ENCODE peak calls at places on chromosomes 12 and 14, in eight cellular contexts. One of them, this sample, is unnamed.

GRCh38 chr14:91919814-91920213 is 27.7 kb downstream of the FBLN5 start:
- DNase-seq in body of pancreas: peak; percentile 32
- DNase-seq in HCT116: no peak
- DNase-seq in HepG2: no peak
- DNase-seq in aorta: peak; percentile 68
- DNase-seq in lung: no peak
- DNase-seq in esophagus squamous epithelium: no peak
- DNase-seq in IMR-90: peak; percentile 63
- DNase-seq in this sample: peak; percentile 64

GRCh38 chr14:88264116-88264515 is 59.0 kb downstream of the KCNK10 start:
- DNase-seq in HCT116: no peak
- DNase-seq in HepG2: no peak
- DNase-seq in body of pancreas: no peak
- DNase-seq in IMR-90: no peak
- DNase-seq in aorta: no peak
- DNase-seq in esophagus squamous epithelium: no peak
- DNase-seq in lung: no peak
- DNase-seq in this sample: no peak

GRCh38 chr12:25552681-25553080 is 402 bp downstream of the LMNTD1 start:
- DNase-seq in IMR-90: peak; percentile 90
- DNase-seq in body of pancreas: no peak
- DNase-seq in lung: no peak
- DNase-seq in aorta: no peak
- DNase-seq in esophagus squamous epithelium: no peak
- DNase-seq in HCT116: no peak
- DNase-seq in HepG2: no peak
- DNase-seq in this sample: no peak

GRCh38 chr12:117342682-117343081 is 18.7 kb downstream of the NOS1 start:
- DNase-seq in aorta: no peak
- DNase-seq in HCT116: no peak
- DNase-seq in HepG2: no peak
- DNase-seq in body of pancreas: no peak
- DNase-seq in lung: no peak
- DNase-seq in IMR-90: no peak
- DNase-seq in esophagus squamous epithelium: no peak
- DNase-seq in this sample: no peak

GRCh38 chr12:123075092-123075491 is 75.8 kb downstream of the PITPNM2 start:
- DNase-seq in aorta: no peak
- DNase-seq in IMR-90: no peak
- DNase-seq in lung: no peak
- DNase-seq in esophagus squamous epithelium: no peak
- DNase-seq in HepG2: no peak
- DNase-seq in body of pancreas: no peak
- DNase-seq in HCT116: no peak
- DNase-seq in this sample: no peak

GRCh38 chr12:77968571-77968970 is 137.9 kb downstream of the NAV3 start:
- DNase-seq in HCT116: no peak
- DNase-seq in lung: no peak
- DNase-seq in HepG2: no peak
- DNase-seq in IMR-90: no peak
- DNase-seq in esophagus squamous epithelium: no peak
- DNase-seq in aorta: no peak
- DNase-seq in body of pancreas: no peak
- DNase-seq in this sample: peak; percentile 15

GRCh38 chr14:22811752-22812151 is 3.5 kb downstream of the SLC7A7 start:
- DNase-seq in body of pancreas: no peak
- DNase-seq in esophagus squamous epithelium: no peak
- DNase-seq in HepG2: no peak
- DNase-seq in HCT116: no peak
- DNase-seq in aorta: no peak
- DNase-seq in IMR-90: peak; percentile 87
- DNase-seq in lung: no peak
- DNase-seq in this sample: no peak

GRCh38 chr14:50855558-50855957 is 16.3 kb upstream of the ABHD12B start:
- DNase-seq in aorta: no peak
- DNase-seq in IMR-90: no peak
- DNase-seq in esophagus squamous epithelium: no peak
- DNase-seq in HepG2: no peak
- DNase-seq in HCT116: no peak
- DNase-seq in lung: no peak
- DNase-seq in body of pancreas: no peak
- DNase-seq in this sample: no peak

GRCh38 chr12:107684990-107685359 is 624 bp upstream of the PWP1 start:
- DNase-seq in HCT116: peak; percentile 23
- DNase-seq in esophagus squamous epithelium: no peak
- DNase-seq in IMR-90: peak; percentile 35
- DNase-seq in body of pancreas: peak; percentile 36
- DNase-seq in HepG2: peak; percentile 96
- DNase-seq in aorta: no peak
- DNase-seq in lung: no peak
- DNase-seq in this sample: peak; percentile 30

GRCh38 chr12:123064356-123064755 is 83.9 kb downstream of the ARL6IP4 start:
- DNase-seq in IMR-90: no peak
- DNase-seq in lung: no peak
- DNase-seq in body of pancreas: no peak
- DNase-seq in HCT116: no peak
- DNase-seq in aorta: peak; percentile 87
- DNase-seq in HepG2: no peak
- DNase-seq in esophagus squamous epithelium: no peak
- DNase-seq in this sample: peak; percentile 82

GRCh38 chr12:52946797-52947547 is 1.9 kb upstream of the KRT18 start:
- DNase-seq in esophagus squamous epithelium: no peak
- DNase-seq in HCT116: no peak
- DNase-seq in IMR-90: no peak
- DNase-seq in HepG2: peak; percentile 84
- DNase-seq in aorta: no peak
- DNase-seq in body of pancreas: peak; percentile 73
- DNase-seq in lung: no peak
- DNase-seq in this sample: no peak

GRCh38 chr12:119911147-119911546 is 34.0 kb upstream of the CIT start:
- DNase-seq in lung: no peak
- DNase-seq in esophagus squamous epithelium: no peak
- DNase-seq in HCT116: no peak
- DNase-seq in IMR-90: peak; percentile 95
- DNase-seq in body of pancreas: no peak
- DNase-seq in HepG2: no peak
- DNase-seq in aorta: no peak
- DNase-seq in this sample: no peak

GRCh38 chr12:79618848-79619404 is 71.8 kb downstream of the PAWR start:
- DNase-seq in esophagus squamous epithelium: no peak
- DNase-seq in body of pancreas: no peak
- DNase-seq in HCT116: no peak
- DNase-seq in aorta: no peak
- DNase-seq in HepG2: no peak
- DNase-seq in IMR-90: peak; percentile 75
- DNase-seq in lung: no peak
- DNase-seq in this sample: no peak

GRCh38 chr12:98743362-98743953 is 98.4 kb downstream of the APAF1 start:
- DNase-seq in IMR-90: peak; percentile 22
- DNase-seq in aorta: no peak
- DNase-seq in lung: no peak
- DNase-seq in HepG2: peak; percentile 30
- DNase-seq in HCT116: peak; percentile 21
- DNase-seq in esophagus squamous epithelium: no peak
- DNase-seq in body of pancreas: peak; percentile 18
- DNase-seq in this sample: peak; percentile 23

GRCh38 chr12:119700078-119700477 is 32.1 kb downstream of the PRKAB1 start:
- DNase-seq in body of pancreas: no peak
- DNase-seq in IMR-90: no peak
- DNase-seq in esophagus squamous epithelium: no peak
- DNase-seq in HCT116: no peak
- DNase-seq in lung: no peak
- DNase-seq in HepG2: no peak
- DNase-seq in aorta: no peak
- DNase-seq in this sample: no peak

GRCh38 chr12:103924761-103925641 is 5.2 kb upstream of the HSP90B1 start:
- DNase-seq in lung: no peak
- DNase-seq in esophagus squamous epithelium: no peak
- DNase-seq in IMR-90: peak; percentile 88
- DNase-seq in HepG2: no peak
- DNase-seq in body of pancreas: no peak
- DNase-seq in aorta: no peak
- DNase-seq in HCT116: peak; percentile 39
- DNase-seq in this sample: no peak

GRCh38 chr12:21451529-21451928 is 14.1 kb downstream of the PYROXD1 start:
- DNase-seq in aorta: no peak
- DNase-seq in esophagus squamous epithelium: no peak
- DNase-seq in HCT116: no peak
- DNase-seq in body of pancreas: no peak
- DNase-seq in lung: no peak
- DNase-seq in IMR-90: peak; percentile 56
- DNase-seq in HepG2: no peak
- DNase-seq in this sample: no peak

DNA sequence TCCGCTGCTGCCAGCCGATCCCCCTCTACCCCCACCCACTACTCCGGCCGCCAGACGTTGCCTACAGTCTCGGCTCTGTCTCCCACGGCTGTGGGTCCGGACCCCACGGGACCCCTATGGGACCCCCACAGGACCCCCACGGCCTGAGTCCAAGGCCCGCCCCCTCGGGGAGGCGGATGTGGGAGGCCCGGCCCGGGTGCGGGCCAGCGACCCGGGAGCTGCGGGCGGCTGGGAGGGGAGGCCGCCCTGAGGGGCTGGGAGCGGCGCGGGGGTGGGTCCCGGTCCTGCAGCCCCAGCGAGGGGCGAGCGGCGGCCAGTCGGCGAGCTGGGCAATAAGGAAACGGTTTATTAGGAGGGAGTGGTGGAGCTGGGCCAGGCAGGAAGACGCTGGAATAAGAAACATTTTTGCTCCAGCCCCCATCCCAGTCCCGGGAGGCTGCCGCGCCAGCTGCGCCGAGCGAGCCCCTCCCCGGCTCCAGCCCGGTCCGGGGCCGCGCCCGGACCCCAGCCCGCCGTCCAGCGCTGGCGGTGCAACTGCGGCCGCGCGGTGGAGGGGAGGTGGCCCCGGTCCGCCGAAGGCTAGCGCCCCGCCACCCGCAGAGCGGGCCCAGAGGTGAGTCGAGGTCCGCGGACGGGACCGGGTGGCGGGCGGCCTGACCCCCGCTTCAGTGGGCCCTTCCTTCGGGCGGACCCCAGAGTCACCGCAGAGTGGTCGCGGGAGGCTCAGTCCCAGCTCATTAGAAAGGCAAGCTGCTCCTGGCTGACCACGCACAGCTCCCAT is at the start of gene ACVRL1:
- DNase-seq in body of pancreas: no peak
- DNase-seq in HCT116: no peak
- DNase-seq in HepG2: no peak
- DNase-seq in lung: no peak
- DNase-seq in IMR-90: no peak
- DNase-seq in aorta: no peak
- DNase-seq in esophagus squamous epithelium: no peak
- DNase-seq in this sample: no peak
- H3K4me1 ChIP-seq in body of pancreas: peaks cover 9% of the 10 kb centered on the region
- H3K4me1 ChIP-seq in HCT116: no peaks in the 10 kb centered on the region
- H3K4me1 ChIP-seq in HepG2: peaks cover 2% of the 10 kb centered on the region
- H3K4me1 ChIP-seq in lung: peaks cover 14% of the 10 kb centered on the region
- H3K4me1 ChIP-seq in IMR-90: peaks cover 41% of the 10 kb centered on the region
- H3K4me1 ChIP-seq in aorta: no peaks in the 10 kb centered on the region
- H3K4me1 ChIP-seq in esophagus squamous epithelium: peaks cover 65% of the 10 kb centered on the region
- H3K4me1 ChIP-seq in this sample: peaks cover 47% of the 10 kb centered on the region

GRCh38 chr12:15714256-15714655 is 74.9 kb downstream of the EPS8 start:
- DNase-seq in IMR-90: no peak
- DNase-seq in body of pancreas: no peak
- DNase-seq in esophagus squamous epithelium: no peak
- DNase-seq in HCT116: no peak
- DNase-seq in HepG2: no peak
- DNase-seq in lung: no peak
- DNase-seq in aorta: no peak
- DNase-seq in this sample: no peak

GRCh38 chr12:15717940-15718567 is 71.1 kb downstream of the EPS8 start:
- DNase-seq in body of pancreas: no peak
- DNase-seq in lung: no peak
- DNase-seq in HepG2: no peak
- DNase-seq in HCT116: peak; percentile 40
- DNase-seq in aorta: no peak
- DNase-seq in esophagus squamous epithelium: no peak
- DNase-seq in IMR-90: no peak
- DNase-seq in this sample: no peak

GRCh38 chr12:15719230-15719629 is 70.0 kb downstream of the EPS8 start:
- DNase-seq in body of pancreas: no peak
- DNase-seq in IMR-90: no peak
- DNase-seq in HepG2: no peak
- DNase-seq in aorta: no peak
- DNase-seq in esophagus squamous epithelium: no peak
- DNase-seq in HCT116: no peak
- DNase-seq in lung: no peak
- DNase-seq in this sample: no peak

GRCh38 chr12:15712823-15713663 is 76.1 kb downstream of the EPS8 start:
- DNase-seq in HCT116: no peak
- DNase-seq in aorta: no peak
- DNase-seq in lung: peak; percentile 78
- DNase-seq in HepG2: peak; percentile 86
- DNase-seq in IMR-90: no peak
- DNase-seq in body of pancreas: peak; percentile 77
- DNase-seq in esophagus squamous epithelium: no peak
- DNase-seq in this sample: no peak

DNA sequence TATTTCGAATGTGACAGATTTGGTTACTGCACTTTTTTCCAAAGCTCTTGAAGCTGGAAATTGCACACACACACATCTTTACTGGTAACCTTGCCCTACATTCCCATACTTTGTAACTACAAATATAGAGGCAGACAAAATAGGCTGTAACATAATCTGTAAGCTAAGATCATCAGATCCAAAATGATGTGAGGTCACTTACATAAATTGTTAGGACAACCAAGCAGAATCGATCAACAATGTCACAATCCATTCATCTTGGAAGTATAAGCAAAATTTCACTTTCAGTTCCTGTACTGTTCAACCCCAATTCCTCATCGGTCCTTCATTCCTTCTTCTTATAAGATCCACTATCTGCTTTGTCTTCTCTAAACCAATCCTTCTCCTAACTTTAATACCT is 72.6 kb downstream of the EPS8 start:
- DNase-seq in IMR-90: no peak
- DNase-seq in lung: no peak
- DNase-seq in body of pancreas: no peak
- DNase-seq in HCT116: no peak
- DNase-seq in aorta: no peak
- DNase-seq in esophagus squamous epithelium: no peak
- DNase-seq in HepG2: no peak
- DNase-seq in this sample: no peak
- H3K27ac ChIP-seq in IMR-90: no peak overlapping the region
- H3K27ac ChIP-seq in lung: no peak overlapping the region
- H3K27ac ChIP-seq in body of pancreas: no peak overlapping the region
- H3K27ac ChIP-seq in HCT116: no peak overlapping the region
- H3K27ac ChIP-seq in aorta: no peak overlapping the region
- H3K27ac ChIP-seq in esophagus squamous epithelium: no peak overlapping the region
- H3K27ac ChIP-seq in HepG2: no peak overlapping the region
- H3K27ac ChIP-seq in this sample: no peak overlapping the region

GRCh38 chr12:92473564-92473963 is 229.2 kb upstream of the PLEKHG7 start:
- DNase-seq in IMR-90: no peak
- DNase-seq in body of pancreas: no peak
- DNase-seq in HCT116: no peak
- DNase-seq in esophagus squamous epithelium: no peak
- DNase-seq in lung: no peak
- DNase-seq in aorta: no peak
- DNase-seq in HepG2: no peak
- DNase-seq in this sample: no peak
- H3K36me3 ChIP-seq in IMR-90: no peaks in the 10 kb centered on the region
- H3K36me3 ChIP-seq in body of pancreas: no peaks in the 10 kb centered on the region
- H3K36me3 ChIP-seq in HCT116: no peaks in the 10 kb centered on the region
- H3K36me3 ChIP-seq in esophagus squamous epithelium: no peaks in the 10 kb centered on the region
- H3K36me3 ChIP-seq in lung: no peaks in the 10 kb centered on the region
- H3K36me3 ChIP-seq in aorta: no peaks in the 10 kb centered on the region
- H3K36me3 ChIP-seq in HepG2: no peaks in the 10 kb centered on the region
- H3K36me3 ChIP-seq in this sample: no peaks in the 10 kb centered on the region

GRCh38 chr12:49702009-49702408 is 5.2 kb downstream of the FMNL3 start:
- DNase-seq in body of pancreas: no peak
- DNase-seq in IMR-90: no peak
- DNase-seq in lung: no peak
- DNase-seq in HCT116: no peak
- DNase-seq in HepG2: no peak
- DNase-seq in esophagus squamous epithelium: no peak
- DNase-seq in aorta: no peak
- DNase-seq in this sample: no peak
- H3K4me1 ChIP-seq in body of pancreas: peaks cover 12% of the 10 kb centered on the region
- H3K4me1 ChIP-seq in IMR-90: peaks cover 33% of the 10 kb centered on the region
- H3K4me1 ChIP-seq in lung: peaks cover 10% of the 10 kb centered on the region
- H3K4me1 ChIP-seq in HCT116: no peaks in the 10 kb centered on the region
- H3K4me1 ChIP-seq in HepG2: peaks cover 14% of the 10 kb centered on the region
- H3K4me1 ChIP-seq in esophagus squamous epithelium: peaks cover 72% of the 10 kb centered on the region
- H3K4me1 ChIP-seq in aorta: no peaks in the 10 kb centered on the region
- H3K4me1 ChIP-seq in this sample: peaks cover 57% of the 10 kb centered on the region

This sample was measured in adrenal gland.